ENCODE peak calls at places on chromosomes 12 and 14, in ten cellular contexts. B is activated CD4-positive, alpha-beta T cell treated with anti-CD3 and anti-CD28 coated beads, Interleukin-2, amount 50 U/mL, for 24 hours; D is iPS-NIHi11; O is Ammon's horn; I is PC-9; V is T follicular helper cell; J is substantia nigra; P is mucosa of descending colon; Z is natural killer cell; E is Panc1. U is an unnamed sample.
A peak's percentile ranks its signal among the peaks of the same experiment; 100 is the strongest.

GRCh38 chr14:44791730-44792129 is 170.0 kb downstream of the KLHL28 start:
- DNase-seq in B (no peak), D (no peak), O (no peak), I (no peak), V (no peak), J (no peak), P (no peak), Z (no peak), E (no peak), U (no peak)

GRCh38 chr12:10737249-10737648 is 14.1 kb upstream of the YBX3 start:
- DNase-seq in B (no peak), D (no peak), O (no peak), I (no peak), V (no peak), J (no peak), P (no peak), Z (no peak), E (no peak), U (no peak)

GRCh38 chr14:69651653-69652052 is 40.3 kb downstream of the SUSD6 start:
- DNase-seq in B (no peak), D (no peak), O (no peak), I (peak; percentile 36), V (no peak), J (no peak), P (no peak), Z (no peak), E (no peak), U (no peak)

GRCh38 chr12:45050751-45051489 is at the start of gene DBX2:
- DNase-seq in B (no peak), D (peak; percentile 64), O (peak; percentile 77), I (no peak), V (no peak), J (peak; percentile 40), P (no peak), Z (no peak), E (no peak), U (no peak)

GRCh38 chr12:128543971-128544370 is 277.0 kb downstream of the TMEM132C start:
- DNase-seq in B (no peak), D (no peak), O (no peak), I (no peak), V (no peak), J (no peak), P (no peak), Z (no peak), E (no peak), U (no peak)

GRCh38 chr14:102768223-102769048 is 8.8 kb upstream of the TRAF3 start:
- DNase-seq in B (no peak), D (no peak), O (peak; percentile 59), I (no peak), V (no peak), J (no peak), P (no peak), Z (no peak), E (no peak), U (no peak)

GRCh38 chr12:12010277-12011031 is 60.3 kb upstream of the BCL2L14 start:
- DNase-seq in B (peak; percentile 72), D (no peak), O (peak; percentile 81), I (no peak), V (no peak), J (peak; percentile 52), P (peak; percentile 38), Z (peak; percentile 49), E (no peak), U (peak; percentile 40)

GRCh38 chr14:105424861-105425260 is 5.2 kb downstream of the MTA1 start:
- DNase-seq in B (no peak), D (no peak), O (no peak), I (no peak), V (no peak), J (no peak), P (no peak), Z (no peak), E (no peak), U (no peak)

GRCh38 chr12:107929436-107929835 is 154.9 kb downstream of the ASCL4 start:
- DNase-seq in B (no peak), D (peak; percentile 54), O (peak; percentile 54), I (no peak), V (no peak), J (no peak), P (no peak), Z (no peak), E (no peak), U (no peak)

GRCh38 chr12:117036046-117036445 is 63.2 kb downstream of the TESC start:
- DNase-seq in B (no peak), D (no peak), O (no peak), I (no peak), V (no peak), J (no peak), P (no peak), Z (no peak), E (no peak), U (no peak)

GRCh38 chr14:45140661-45141187 is 5.0 kb downstream of the FANCM start:
- DNase-seq in B (no peak), D (no peak), O (no peak), I (no peak), V (no peak), J (no peak), P (no peak), Z (no peak), E (no peak), U (no peak)

GRCh38 chr14:91205449-91205848 is 39.1 kb downstream of the GPR68 start:
- DNase-seq in B (no peak), D (no peak), O (no peak), I (no peak), V (no peak), J (no peak), P (no peak), Z (no peak), E (no peak), U (no peak)

GRCh38 chr14:66099931-66100330 is 386.2 kb upstream of the CCDC196 start:
- DNase-seq in B (no peak), D (no peak), O (no peak), I (no peak), V (no peak), J (no peak), P (no peak), Z (no peak), E (no peak), U (no peak)

GRCh38 chr12:32273712-32274111 is 125.6 kb upstream of the FGD4 start:
- DNase-seq in B (peak; percentile 22), D (no peak), O (no peak), I (no peak), V (no peak), J (no peak), P (no peak), Z (peak; percentile 38), E (no peak), U (peak; percentile 68)

GRCh38 chr12:25459541-25459951 is 93.5 kb downstream of the LMNTD1 start:
- DNase-seq in B (no peak), D (no peak), O (peak; percentile 28), I (no peak), V (no peak), J (no peak), P (no peak), Z (no peak), E (no peak), U (no peak)

GRCh38 chr14:21070610-21071224 is 613 bp downstream of the ARHGEF40 start:
- DNase-seq in B (no peak), D (peak; percentile 72), O (peak; percentile 46), I (no peak), V (no peak), J (peak; percentile 61), P (peak; percentile 79), Z (no peak), E (no peak), U (no peak)

GRCh38 chr12:86006727-86007126 is 132.6 kb downstream of the NTS start:
- DNase-seq in B (no peak), D (no peak), O (no peak), I (no peak), V (no peak), J (no peak), P (no peak), Z (no peak), E (no peak), U (no peak)

GRCh38 chr14:104998801-104999200 is 13.2 kb downstream of the CLBA1 start:
- DNase-seq in B (no peak), D (no peak), O (no peak), I (no peak), V (no peak), J (no peak), P (no peak), Z (no peak), E (no peak), U (no peak)